ENCODE peak calls at places on chromosome 13, in seven cellular contexts. P is lung; B is ovary; V is left ventricle myocardium inferior; W is GM13977; F is neural progenitor cell; U is CD8-positive, alpha-beta T cell. M is an unnamed sample.

GRCh38 chr13:110509971-110510786 is 51.3 kb downstream of the RAB20 start:
- DNase-seq in B (no peak), U (no peak), P (no peak), W (peak; percentile 60), F (no peak), V (peak; percentile 48), M (peak; percentile 70)

GRCh38 chr13:27918041-27918917 is 1.5 kb upstream of the PDX1 start:
- DNase-seq in B (no peak), V (no peak), F (peak; percentile 72), W (peak; percentile 20), P (no peak), U (no peak), M (no peak)

GRCh38 chr13:45167611-45168554 is 33.0 kb downstream of the KCTD4 start:
- DNase-seq in V (peak; percentile 37), P (peak; percentile 84), U (no peak), W (no peak), B (no peak), F (no peak), M (no peak)

GRCh38 chr13:47372742-47373141 is 475.9 kb upstream of the HTR2A start:
- DNase-seq in U (no peak), V (no peak), W (no peak), B (no peak), F (no peak), P (no peak), M (no peak)

GRCh38 chr13:99064624-99065249 is 86.9 kb upstream of the DOCK9 start:
- DNase-seq in U (no peak), V (no peak), F (no peak), W (no peak), P (no peak), B (no peak), M (no peak)

GRCh38 chr13:49214917-49215376 is 5.2 kb upstream of the MLNR start:
- DNase-seq in U (peak; percentile 23), B (no peak), P (peak; percentile 52), F (no peak), W (no peak), V (no peak), M (peak; percentile 39)

GRCh38 chr13:67367385-67367784 is 137.2 kb upstream of the PCDH9 start:
- DNase-seq in U (no peak), F (no peak), B (no peak), P (no peak), W (no peak), V (no peak), M (no peak)

GRCh38 chr13:61156753-61157152 is 258.9 kb downstream of the PCDH20 start:
- DNase-seq in B (no peak), F (no peak), W (no peak), P (no peak), V (no peak), U (no peak), M (no peak)

GRCh38 chr13:48156466-48156865 is 61.6 kb upstream of the MED4 start:
- DNase-seq in P (no peak), F (no peak), B (no peak), V (no peak), W (no peak), U (peak; percentile 82), M (no peak)

GRCh38 chr13:113151745-113152707 is 6.4 kb upstream of the PROZ start:
- DNase-seq in U (peak; percentile 26), W (peak; percentile 63), V (no peak), B (peak; percentile 27), P (no peak), F (no peak), M (no peak)

GRCh38 chr13:69524459-69525155 is 583.0 kb upstream of the ATXN8OS start:
- DNase-seq in P (no peak), F (no peak), U (no peak), W (no peak), B (no peak), V (no peak), M (no peak)

GRCh38 chr13:48790199-48790598 is 136.5 kb downstream of the CYSLTR2 start:
- DNase-seq in V (no peak), W (no peak), U (no peak), F (no peak), P (no peak), B (no peak), M (no peak)

GRCh38 chr13:48235100-48235813 is 2.3 kb downstream of the ITM2B start:
- DNase-seq in B (no peak), V (no peak), P (no peak), F (peak; percentile 42), W (peak; percentile 57), U (no peak), M (peak; percentile 21)

GRCh38 chr13:65959305-65959704 is 1270.8 kb downstream of the PCDH9 start:
- DNase-seq in B (no peak), P (no peak), V (no peak), W (no peak), U (no peak), F (no peak), M (no peak)

GRCh38 chr13:105278797-105279425 is 1256.6 kb downstream of the EFNB2 start:
- DNase-seq in W (no peak), V (no peak), B (no peak), U (no peak), P (no peak), F (peak; percentile 73), M (no peak)

GRCh38 chr13:21976159-21976558 is 305.3 kb downstream of the FGF9 start:
- DNase-seq in P (no peak), B (no peak), V (no peak), F (no peak), U (no peak), W (no peak), M (no peak)

GRCh38 chr13:72160977-72161376 is 294.0 kb upstream of the DACH1 start:
- DNase-seq in P (no peak), F (no peak), V (no peak), B (no peak), U (no peak), W (no peak), M (no peak)

GRCh38 chr13:112697756-112698655 is 8.2 kb downstream of the ATP11A start:
- DNase-seq in B (peak; percentile 11), F (no peak), V (no peak), W (no peak), P (no peak), U (no peak), M (no peak)

GRCh38 chr13:52695856-52696255 is 43.2 kb downstream of the SUGT1 start:
- DNase-seq in B (no peak), U (no peak), W (peak; percentile 14), P (no peak), V (no peak), F (no peak), M (peak; percentile 22)

GRCh38 chr13:21282065-21282464 is 105.6 kb downstream of the MRPL57 start:
- DNase-seq in V (no peak), P (no peak), W (no peak), B (no peak), F (no peak), U (no peak), M (no peak)

GRCh38 chr13:42883771-42884170 is 102.4 kb downstream of the FAM216B start:
- DNase-seq in F (peak; percentile 32), W (no peak), B (no peak), V (no peak), P (no peak), U (no peak), M (no peak)
- TF ChIP-seq CTCF in F (peak; percentile 34), W (peak; percentile 26), B (no peak), V (peak; percentile 42), P (no peak), U (no peak), M (no peak)

GRCh38 chr13:86870388-86870966 is 800.7 kb upstream of the SLITRK5 start:
- DNase-seq in B (no peak), P (no peak), F (peak; percentile 11), W (peak; percentile 7), V (no peak), U (no peak), M (no peak)
- TF ChIP-seq CTCF in B (no peak), P (peak; percentile 8), F (peak; percentile 83), W (peak; percentile 58), V (peak; percentile 67), U (peak; percentile 35), M (peak; percentile 39)

GRCh38 chr13:23741879-23742510 is 147.2 kb downstream of the MIPEP start:
- DNase-seq in P (no peak), V (no peak), B (no peak), F (peak; percentile 68), W (no peak), U (no peak), M (no peak)
- TF ChIP-seq CTCF in P (no peak), V (peak; percentile 44), B (no peak), F (peak; percentile 75), W (peak; percentile 35), U (no peak), M (peak; percentile 24)

DNA sequence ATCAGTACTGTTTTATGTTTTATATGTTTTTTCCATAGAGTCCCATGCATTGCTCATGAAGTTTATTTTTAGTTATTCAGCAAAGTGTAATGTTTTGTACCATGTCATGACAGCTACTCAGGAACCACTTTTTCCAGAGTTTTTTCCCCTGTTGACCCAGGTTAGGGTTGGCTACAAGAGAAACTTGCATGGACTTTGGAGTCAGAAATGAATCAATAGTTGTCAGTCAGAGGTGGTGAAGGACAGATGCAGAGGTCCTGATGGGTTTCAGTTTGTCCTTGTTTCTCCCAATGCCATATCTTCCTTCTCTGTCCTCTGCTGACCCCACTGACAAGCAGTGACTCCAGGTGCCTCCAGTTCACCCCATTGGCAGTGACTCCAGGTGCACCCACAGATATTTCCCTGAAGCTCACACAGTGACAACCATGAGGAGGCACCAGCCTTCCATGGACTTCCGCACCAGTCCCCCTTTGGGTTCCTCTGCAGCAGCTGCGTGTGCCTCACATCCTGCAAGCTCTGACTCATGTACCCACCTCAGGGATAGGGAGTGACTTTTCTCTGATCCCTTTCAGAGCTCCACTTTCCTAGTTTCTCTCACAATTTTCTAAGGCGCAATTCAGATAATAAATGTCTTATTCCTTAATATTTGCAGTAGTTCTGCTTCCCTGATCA is 92.1 kb downstream of the AKAP11 start:
- DNase-seq in P (no peak), F (no peak), U (no peak), W (no peak), V (no peak), B (no peak), M (no peak)
- TF ChIP-seq CTCF in P (no peak), F (no peak), U (no peak), W (no peak), V (no peak), B (no peak), M (no peak)

GRCh38 chr13:35994131-35994966 is 136.8 kb downstream of the DCLK1 start:
- DNase-seq in P (no peak), W (no peak), F (no peak), U (no peak), B (peak; percentile 27), V (peak; percentile 45), M (no peak)

GRCh38 chr13:35988648-35989081 is 142.5 kb downstream of the DCLK1 start:
- DNase-seq in V (no peak), U (no peak), F (no peak), B (no peak), W (no peak), P (no peak), M (no peak)

GRCh38 chr13:35987572-35988513 is 143.3 kb downstream of the DCLK1 start:
- DNase-seq in V (no peak), P (no peak), W (no peak), U (no peak), B (no peak), F (no peak), M (no peak)

GRCh38 chr13:35992964-35993363 is 138.2 kb downstream of the DCLK1 start:
- DNase-seq in F (no peak), B (no peak), P (no peak), V (no peak), W (no peak), U (no peak), M (no peak)

DNA sequence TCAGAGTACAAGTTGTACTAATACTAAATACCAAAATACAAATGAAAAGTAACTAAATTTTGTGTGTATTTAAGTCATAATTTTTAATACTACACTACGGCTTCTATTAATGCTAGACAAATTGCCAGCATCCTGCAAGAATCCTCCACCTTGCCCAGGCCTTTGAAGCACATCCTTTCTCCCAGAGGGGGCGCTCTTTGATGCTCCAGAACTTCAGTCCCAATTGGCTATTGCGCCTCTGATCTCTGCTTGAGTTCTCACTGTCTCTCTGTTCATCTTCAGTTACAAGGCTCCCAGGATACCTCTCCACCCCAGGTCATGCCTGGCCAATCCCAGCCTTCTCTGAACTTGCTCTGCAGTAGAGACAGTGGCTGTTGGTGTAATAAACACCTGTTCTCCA is 141.0 kb downstream of the DCLK1 start:
- DNase-seq in F (peak; percentile 13), W (no peak), P (no peak), B (no peak), V (no peak), U (no peak), M (no peak)
- TF ChIP-seq CTCF in F (peak; percentile 33), W (no peak), P (no peak), B (no peak), V (no peak), U (no peak), M (no peak)